ENCODE peak calls at places on chromosomes 6 and 20, in eight cellular contexts. One of them, this sample, is unnamed.

GRCh38 chr6:126797981-126798380 is 320.5 kb upstream of the RSPO3 start:
- DNase-seq in lower lobe of right lung: no peak
- DNase-seq in tibial artery: no peak
- DNase-seq in left ventricle myocardium inferior: no peak
- DNase-seq in lower leg skin: no peak
- DNase-seq in right atrium auricular region: no peak
- DNase-seq in NB4: no peak
- DNase-seq in K562: no peak
- DNase-seq in this sample: no peak

GRCh38 chr20:662289-663192 is 9.5 kb upstream of the SRXN1 start:
- DNase-seq in lower lobe of right lung: no peak
- DNase-seq in tibial artery: no peak
- DNase-seq in left ventricle myocardium inferior: no peak
- DNase-seq in lower leg skin: no peak
- DNase-seq in right atrium auricular region: no peak
- DNase-seq in NB4: no peak
- DNase-seq in K562: no peak
- DNase-seq in this sample: no peak

GRCh38 chr6:56729719-56730118 is 87.0 kb upstream of the DST start:
- DNase-seq in lower lobe of right lung: no peak
- DNase-seq in tibial artery: no peak
- DNase-seq in left ventricle myocardium inferior: no peak
- DNase-seq in lower leg skin: no peak
- DNase-seq in right atrium auricular region: no peak
- DNase-seq in NB4: no peak
- DNase-seq in K562: no peak
- DNase-seq in this sample: peak; percentile 29

GRCh38 chr20:39607124-39607523 is 645.0 kb downstream of the DHX35 start:
- DNase-seq in lower lobe of right lung: no peak
- DNase-seq in tibial artery: no peak
- DNase-seq in left ventricle myocardium inferior: no peak
- DNase-seq in lower leg skin: no peak
- DNase-seq in right atrium auricular region: no peak
- DNase-seq in NB4: no peak
- DNase-seq in K562: no peak
- DNase-seq in this sample: no peak

GRCh38 chr6:93282521-93283031 is 136.8 kb downstream of the EPHA7 start:
- DNase-seq in lower lobe of right lung: peak; percentile 34
- DNase-seq in tibial artery: no peak
- DNase-seq in left ventricle myocardium inferior: no peak
- DNase-seq in lower leg skin: no peak
- DNase-seq in right atrium auricular region: no peak
- DNase-seq in NB4: no peak
- DNase-seq in K562: no peak
- DNase-seq in this sample: no peak

GRCh38 chr6:15510121-15510520 is 152.7 kb downstream of the DTNBP1 start:
- DNase-seq in lower lobe of right lung: no peak
- DNase-seq in tibial artery: no peak
- DNase-seq in left ventricle myocardium inferior: no peak
- DNase-seq in lower leg skin: no peak
- DNase-seq in right atrium auricular region: no peak
- DNase-seq in NB4: no peak
- DNase-seq in K562: no peak
- DNase-seq in this sample: no peak

GRCh38 chr6:333379-334002 is 41.2 kb downstream of the DUSP22 start:
- DNase-seq in lower lobe of right lung: no peak
- DNase-seq in tibial artery: no peak
- DNase-seq in left ventricle myocardium inferior: no peak
- DNase-seq in lower leg skin: no peak
- DNase-seq in right atrium auricular region: no peak
- DNase-seq in NB4: no peak
- DNase-seq in K562: no peak
- DNase-seq in this sample: no peak

GRCh38 chr6:82735790-82736189 is 329.9 kb downstream of the UBE3D start:
- DNase-seq in lower lobe of right lung: no peak
- DNase-seq in tibial artery: no peak
- DNase-seq in left ventricle myocardium inferior: no peak
- DNase-seq in lower leg skin: no peak
- DNase-seq in right atrium auricular region: no peak
- DNase-seq in NB4: no peak
- DNase-seq in K562: no peak
- DNase-seq in this sample: no peak

GRCh38 chr20:18139832-18140231 is 2.2 kb downstream of the KAT14 start:
- DNase-seq in lower lobe of right lung: no peak
- DNase-seq in tibial artery: no peak
- DNase-seq in left ventricle myocardium inferior: no peak
- DNase-seq in lower leg skin: no peak
- DNase-seq in right atrium auricular region: no peak
- DNase-seq in NB4: no peak
- DNase-seq in K562: no peak
- DNase-seq in this sample: no peak

GRCh38 chr6:54354608-54355007 is 46.4 kb downstream of the TINAG start:
- DNase-seq in lower lobe of right lung: no peak
- DNase-seq in tibial artery: no peak
- DNase-seq in left ventricle myocardium inferior: no peak
- DNase-seq in lower leg skin: no peak
- DNase-seq in right atrium auricular region: no peak
- DNase-seq in NB4: no peak
- DNase-seq in K562: no peak
- DNase-seq in this sample: no peak

GRCh38 chr20:59560588-59561227 is 43.6 kb upstream of the PHACTR3 start:
- DNase-seq in lower lobe of right lung: no peak
- DNase-seq in tibial artery: no peak
- DNase-seq in left ventricle myocardium inferior: no peak
- DNase-seq in lower leg skin: no peak
- DNase-seq in right atrium auricular region: no peak
- DNase-seq in NB4: peak; percentile 63
- DNase-seq in K562: peak; percentile 74
- DNase-seq in this sample: no peak

GRCh38 chr6:56932891-56933473 is 21.9 kb upstream of the BEND6 start:
- DNase-seq in lower lobe of right lung: no peak
- DNase-seq in tibial artery: no peak
- DNase-seq in left ventricle myocardium inferior: no peak
- DNase-seq in lower leg skin: no peak
- DNase-seq in right atrium auricular region: no peak
- DNase-seq in NB4: peak; percentile 38
- DNase-seq in K562: no peak
- DNase-seq in this sample: no peak

GRCh38 chr6:75210885-75211739 is 5.3 kb upstream of the COL12A1 start:
- DNase-seq in lower lobe of right lung: no peak
- DNase-seq in tibial artery: no peak
- DNase-seq in left ventricle myocardium inferior: no peak
- DNase-seq in lower leg skin: peak; percentile 67
- DNase-seq in right atrium auricular region: no peak
- DNase-seq in NB4: peak; percentile 69
- DNase-seq in K562: peak; percentile 40
- DNase-seq in this sample: no peak

GRCh38 chr6:43368517-43369160 is 808 bp downstream of the ZNF318 start:
- DNase-seq in lower lobe of right lung: peak; percentile 61
- DNase-seq in tibial artery: peak; percentile 74
- DNase-seq in left ventricle myocardium inferior: peak; percentile 46
- DNase-seq in lower leg skin: peak; percentile 25
- DNase-seq in right atrium auricular region: peak; percentile 63
- DNase-seq in NB4: peak; percentile 67
- DNase-seq in K562: peak; percentile 56
- DNase-seq in this sample: no peak

GRCh38 chr6:148611213-148611612 is 135.6 kb upstream of the UST start:
- DNase-seq in lower lobe of right lung: no peak
- DNase-seq in tibial artery: peak; percentile 90
- DNase-seq in left ventricle myocardium inferior: peak; percentile 60
- DNase-seq in lower leg skin: peak; percentile 90
- DNase-seq in right atrium auricular region: peak; percentile 88
- DNase-seq in NB4: no peak
- DNase-seq in K562: no peak
- DNase-seq in this sample: peak; percentile 17

GRCh38 chr6:34129753-34130152 is 16.1 kb downstream of the GRM4 start:
- DNase-seq in lower lobe of right lung: no peak
- DNase-seq in tibial artery: no peak
- DNase-seq in left ventricle myocardium inferior: no peak
- DNase-seq in lower leg skin: no peak
- DNase-seq in right atrium auricular region: no peak
- DNase-seq in NB4: no peak
- DNase-seq in K562: no peak
- DNase-seq in this sample: no peak

GRCh38 chr20:9269280-9269971 is 200.5 kb downstream of the PLCB4 start:
- DNase-seq in lower lobe of right lung: no peak
- DNase-seq in tibial artery: no peak
- DNase-seq in left ventricle myocardium inferior: no peak
- DNase-seq in lower leg skin: no peak
- DNase-seq in right atrium auricular region: no peak
- DNase-seq in NB4: no peak
- DNase-seq in K562: no peak
- DNase-seq in this sample: peak; percentile 26

GRCh38 chr6:107634147-107635057 is 144.5 kb downstream of the SOBP start:
- DNase-seq in lower lobe of right lung: no peak
- DNase-seq in tibial artery: no peak
- DNase-seq in left ventricle myocardium inferior: peak; percentile 60
- DNase-seq in lower leg skin: no peak
- DNase-seq in right atrium auricular region: no peak
- DNase-seq in NB4: no peak
- DNase-seq in K562: no peak
- DNase-seq in this sample: no peak

GRCh38 chr6:75563032-75563431 is 38.6 kb upstream of the SENP6 start:
- DNase-seq in lower lobe of right lung: no peak
- DNase-seq in tibial artery: no peak
- DNase-seq in left ventricle myocardium inferior: no peak
- DNase-seq in lower leg skin: no peak
- DNase-seq in right atrium auricular region: no peak
- DNase-seq in NB4: peak; percentile 52
- DNase-seq in K562: no peak
- DNase-seq in this sample: no peak

GRCh38 chr20:58433759-58434158 is 44.7 kb downstream of the VAPB start:
- DNase-seq in lower lobe of right lung: no peak
- DNase-seq in tibial artery: no peak
- DNase-seq in left ventricle myocardium inferior: no peak
- DNase-seq in lower leg skin: no peak
- DNase-seq in right atrium auricular region: no peak
- DNase-seq in NB4: no peak
- DNase-seq in K562: peak; percentile 54
- DNase-seq in this sample: no peak

GRCh38 chr6:41767112-41767946 is 12.4 kb downstream of the FRS3 start:
- DNase-seq in lower lobe of right lung: no peak
- DNase-seq in tibial artery: no peak
- DNase-seq in left ventricle myocardium inferior: peak; percentile 31
- DNase-seq in lower leg skin: peak; percentile 63
- DNase-seq in right atrium auricular region: peak; percentile 74
- DNase-seq in NB4: peak; percentile 78
- DNase-seq in K562: peak; percentile 73
- DNase-seq in this sample: peak; percentile 24

GRCh38 chr20:49672109-49672681 is 41.5 kb downstream of the B4GALT5 start:
- DNase-seq in lower lobe of right lung: no peak
- DNase-seq in tibial artery: no peak
- DNase-seq in left ventricle myocardium inferior: no peak
- DNase-seq in lower leg skin: no peak
- DNase-seq in right atrium auricular region: no peak
- DNase-seq in NB4: no peak
- DNase-seq in K562: no peak
- DNase-seq in this sample: no peak
- H3K4me3 ChIP-seq in lower lobe of right lung: no peak overlapping the region
- H3K4me3 ChIP-seq in tibial artery: no peak overlapping the region
- H3K4me3 ChIP-seq in left ventricle myocardium inferior: no peak overlapping the region
- H3K4me3 ChIP-seq in lower leg skin: no peak overlapping the region
- H3K4me3 ChIP-seq in right atrium auricular region: no peak overlapping the region
- H3K4me3 ChIP-seq in NB4: no peak overlapping the region
- H3K4me3 ChIP-seq in K562: no peak overlapping the region
- H3K4me3 ChIP-seq in this sample: no peak overlapping the region

GRCh38 chr6:109595998-109596397 is 95.0 kb downstream of the AK9 start:
- DNase-seq in lower lobe of right lung: no peak
- DNase-seq in tibial artery: no peak
- DNase-seq in left ventricle myocardium inferior: no peak
- DNase-seq in lower leg skin: no peak
- DNase-seq in right atrium auricular region: no peak
- DNase-seq in NB4: peak; percentile 56
- DNase-seq in K562: no peak
- DNase-seq in this sample: peak; percentile 19
- TF ChIP-seq CTCF in lower lobe of right lung: peak; percentile 38
- TF ChIP-seq CTCF in tibial artery: no peak
- TF ChIP-seq CTCF in left ventricle myocardium inferior: no peak
- TF ChIP-seq CTCF in lower leg skin: no peak
- TF ChIP-seq CTCF in right atrium auricular region: no peak
- TF ChIP-seq CTCF in NB4: peak; percentile 51
- TF ChIP-seq CTCF in K562: peak; percentile 25
- TF ChIP-seq CTCF in this sample: peak; percentile 64

GRCh38 chr6:90135672-90136071 is 161.0 kb downstream of the BACH2 start:
- DNase-seq in lower lobe of right lung: no peak
- DNase-seq in tibial artery: no peak
- DNase-seq in left ventricle myocardium inferior: no peak
- DNase-seq in lower leg skin: no peak
- DNase-seq in right atrium auricular region: no peak
- DNase-seq in NB4: no peak
- DNase-seq in K562: no peak
- DNase-seq in this sample: peak; percentile 54

GRCh38 chr6:90131091-90131490 is 165.6 kb downstream of the BACH2 start:
- DNase-seq in lower lobe of right lung: no peak
- DNase-seq in tibial artery: no peak
- DNase-seq in left ventricle myocardium inferior: no peak
- DNase-seq in lower leg skin: no peak
- DNase-seq in right atrium auricular region: no peak
- DNase-seq in NB4: no peak
- DNase-seq in K562: no peak
- DNase-seq in this sample: no peak

GRCh38 chr6:90127589-90127988 is 169.1 kb downstream of the BACH2 start:
- DNase-seq in lower lobe of right lung: no peak
- DNase-seq in tibial artery: no peak
- DNase-seq in left ventricle myocardium inferior: no peak
- DNase-seq in lower leg skin: no peak
- DNase-seq in right atrium auricular region: no peak
- DNase-seq in NB4: no peak
- DNase-seq in K562: no peak
- DNase-seq in this sample: no peak

GRCh38 chr6:90136176-90136575 is 160.5 kb downstream of the BACH2 start:
- DNase-seq in lower lobe of right lung: no peak
- DNase-seq in tibial artery: no peak
- DNase-seq in left ventricle myocardium inferior: no peak
- DNase-seq in lower leg skin: no peak
- DNase-seq in right atrium auricular region: no peak
- DNase-seq in NB4: no peak
- DNase-seq in K562: no peak
- DNase-seq in this sample: no peak

GRCh38 chr6:90131614-90132423 is 164.8 kb downstream of the BACH2 start:
- DNase-seq in lower lobe of right lung: no peak
- DNase-seq in tibial artery: no peak
- DNase-seq in left ventricle myocardium inferior: peak; percentile 44
- DNase-seq in lower leg skin: peak; percentile 38
- DNase-seq in right atrium auricular region: peak; percentile 69
- DNase-seq in NB4: peak; percentile 22
- DNase-seq in K562: no peak
- DNase-seq in this sample: no peak
- H3K4me3 ChIP-seq in lower lobe of right lung: no peak overlapping the region
- H3K4me3 ChIP-seq in tibial artery: no peak overlapping the region
- H3K4me3 ChIP-seq in left ventricle myocardium inferior: no peak overlapping the region
- H3K4me3 ChIP-seq in lower leg skin: no peak overlapping the region
- H3K4me3 ChIP-seq in right atrium auricular region: no peak overlapping the region
- H3K4me3 ChIP-seq in NB4: no peak overlapping the region
- H3K4me3 ChIP-seq in K562: no peak overlapping the region
- H3K4me3 ChIP-seq in this sample: no peak overlapping the region

GRCh38 chr6:124131779-124132178 is 328.1 kb downstream of the NKAIN2 start:
- DNase-seq in lower lobe of right lung: no peak
- DNase-seq in tibial artery: no peak
- DNase-seq in left ventricle myocardium inferior: no peak
- DNase-seq in lower leg skin: no peak
- DNase-seq in right atrium auricular region: no peak
- DNase-seq in NB4: no peak
- DNase-seq in K562: no peak
- DNase-seq in this sample: no peak

GRCh38 chr6:124132256-124132655 is 328.6 kb downstream of the NKAIN2 start:
- DNase-seq in lower lobe of right lung: no peak
- DNase-seq in tibial artery: no peak
- DNase-seq in left ventricle myocardium inferior: no peak
- DNase-seq in lower leg skin: no peak
- DNase-seq in right atrium auricular region: no peak
- DNase-seq in NB4: no peak
- DNase-seq in K562: no peak
- DNase-seq in this sample: no peak

GRCh38 chr6:124131259-124131658 is 327.6 kb downstream of the NKAIN2 start:
- DNase-seq in lower lobe of right lung: no peak
- DNase-seq in tibial artery: no peak
- DNase-seq in left ventricle myocardium inferior: no peak
- DNase-seq in lower leg skin: no peak
- DNase-seq in right atrium auricular region: no peak
- DNase-seq in NB4: no peak
- DNase-seq in K562: no peak
- DNase-seq in this sample: no peak
- TF ChIP-seq CTCF in lower lobe of right lung: no peak
- TF ChIP-seq CTCF in tibial artery: no peak
- TF ChIP-seq CTCF in left ventricle myocardium inferior: no peak
- TF ChIP-seq CTCF in lower leg skin: no peak
- TF ChIP-seq CTCF in right atrium auricular region: no peak
- TF ChIP-seq CTCF in NB4: no peak
- TF ChIP-seq CTCF in K562: no peak
- TF ChIP-seq CTCF in this sample: no peak

This sample was measured in AG04449.